ENCODE peak calls at places on chromosomes 12 and 14, in ten cellular contexts. One of them, this sample, is unnamed.

GRCh38 chr12:9851050-9851449 is 18.1 kb downstream of the CLEC2B start:
- DNase-seq in RWPE2: no peak
- DNase-seq in SW480: no peak
- DNase-seq in mesenteric fat pad: no peak
- DNase-seq in astrocyte: no peak
- DNase-seq in left colon: no peak
- DNase-seq in EL: no peak
- DNase-seq in stimulated activated CD8-positive, alpha-beta memory T cell treated with anti-CD3 and anti-CD28 coated beads, Interleukin-12 subunit alpha, Interleukin-12 subunit beta, amount 100 ng/mL, for 1 hour: no peak
- DNase-seq in D341Med: no peak
- DNase-seq in neuronal stem cell: no peak
- DNase-seq in this sample: no peak

GRCh38 chr12:51218607-51219161 is 822 bp upstream of the POU6F1 start:
- DNase-seq in RWPE2: no peak
- DNase-seq in SW480: peak; percentile 61
- DNase-seq in mesenteric fat pad: peak; percentile 75
- DNase-seq in astrocyte: no peak
- DNase-seq in left colon: peak; percentile 32
- DNase-seq in EL: no peak
- DNase-seq in stimulated activated CD8-positive, alpha-beta memory T cell treated with anti-CD3 and anti-CD28 coated beads, Interleukin-12 subunit alpha, Interleukin-12 subunit beta, amount 100 ng/mL, for 1 hour: no peak
- DNase-seq in D341Med: no peak
- DNase-seq in neuronal stem cell: no peak
- DNase-seq in this sample: no peak

GRCh38 chr12:113853491-113853890 is 112.6 kb downstream of the RBM19 start:
- DNase-seq in RWPE2: no peak
- DNase-seq in SW480: no peak
- DNase-seq in mesenteric fat pad: no peak
- DNase-seq in astrocyte: no peak
- DNase-seq in left colon: no peak
- DNase-seq in EL: no peak
- DNase-seq in stimulated activated CD8-positive, alpha-beta memory T cell treated with anti-CD3 and anti-CD28 coated beads, Interleukin-12 subunit alpha, Interleukin-12 subunit beta, amount 100 ng/mL, for 1 hour: no peak
- DNase-seq in D341Med: no peak
- DNase-seq in neuronal stem cell: no peak
- DNase-seq in this sample: no peak

GRCh38 chr12:48782457-48783395 is 6.2 kb downstream of the ADCY6 start:
- DNase-seq in RWPE2: no peak
- DNase-seq in SW480: no peak
- DNase-seq in mesenteric fat pad: no peak
- DNase-seq in astrocyte: no peak
- DNase-seq in left colon: no peak
- DNase-seq in EL: no peak
- DNase-seq in stimulated activated CD8-positive, alpha-beta memory T cell treated with anti-CD3 and anti-CD28 coated beads, Interleukin-12 subunit alpha, Interleukin-12 subunit beta, amount 100 ng/mL, for 1 hour: no peak
- DNase-seq in D341Med: no peak
- DNase-seq in neuronal stem cell: no peak
- DNase-seq in this sample: no peak

GRCh38 chr14:58746261-58746660 is 108.5 kb downstream of the DACT1 start:
- DNase-seq in RWPE2: no peak
- DNase-seq in SW480: peak; percentile 72
- DNase-seq in mesenteric fat pad: no peak
- DNase-seq in astrocyte: peak; percentile 92
- DNase-seq in left colon: no peak
- DNase-seq in EL: peak; percentile 87
- DNase-seq in stimulated activated CD8-positive, alpha-beta memory T cell treated with anti-CD3 and anti-CD28 coated beads, Interleukin-12 subunit alpha, Interleukin-12 subunit beta, amount 100 ng/mL, for 1 hour: no peak
- DNase-seq in D341Med: no peak
- DNase-seq in neuronal stem cell: no peak
- DNase-seq in this sample: no peak

GRCh38 chr14:99195602-99196309 is 76.2 kb downstream of the BCL11B start:
- DNase-seq in RWPE2: no peak
- DNase-seq in SW480: no peak
- DNase-seq in mesenteric fat pad: no peak
- DNase-seq in astrocyte: peak; percentile 48
- DNase-seq in left colon: no peak
- DNase-seq in EL: no peak
- DNase-seq in stimulated activated CD8-positive, alpha-beta memory T cell treated with anti-CD3 and anti-CD28 coated beads, Interleukin-12 subunit alpha, Interleukin-12 subunit beta, amount 100 ng/mL, for 1 hour: no peak
- DNase-seq in D341Med: no peak
- DNase-seq in neuronal stem cell: no peak
- DNase-seq in this sample: no peak

GRCh38 chr14:65098586-65098985 is 3.7 kb downstream of the MAX start:
- DNase-seq in RWPE2: no peak
- DNase-seq in SW480: no peak
- DNase-seq in mesenteric fat pad: no peak
- DNase-seq in astrocyte: no peak
- DNase-seq in left colon: no peak
- DNase-seq in EL: peak; percentile 21
- DNase-seq in stimulated activated CD8-positive, alpha-beta memory T cell treated with anti-CD3 and anti-CD28 coated beads, Interleukin-12 subunit alpha, Interleukin-12 subunit beta, amount 100 ng/mL, for 1 hour: no peak
- DNase-seq in D341Med: no peak
- DNase-seq in neuronal stem cell: no peak
- DNase-seq in this sample: no peak

GRCh38 chr14:21476526-21476924 is 234 bp downstream of the RAB2B start:
- DNase-seq in RWPE2: peak; percentile 92
- DNase-seq in SW480: no peak
- DNase-seq in mesenteric fat pad: peak; percentile 95
- DNase-seq in astrocyte: peak; percentile 42
- DNase-seq in left colon: peak; percentile 96
- DNase-seq in EL: no peak
- DNase-seq in stimulated activated CD8-positive, alpha-beta memory T cell treated with anti-CD3 and anti-CD28 coated beads, Interleukin-12 subunit alpha, Interleukin-12 subunit beta, amount 100 ng/mL, for 1 hour: peak; percentile 74
- DNase-seq in D341Med: peak; percentile 86
- DNase-seq in neuronal stem cell: no peak
- DNase-seq in this sample: peak; percentile 94

GRCh38 chr12:70365398-70365647 is 767 bp upstream of the KCNMB4 start:
- DNase-seq in RWPE2: no peak
- DNase-seq in SW480: no peak
- DNase-seq in mesenteric fat pad: no peak
- DNase-seq in astrocyte: no peak
- DNase-seq in left colon: no peak
- DNase-seq in EL: no peak
- DNase-seq in stimulated activated CD8-positive, alpha-beta memory T cell treated with anti-CD3 and anti-CD28 coated beads, Interleukin-12 subunit alpha, Interleukin-12 subunit beta, amount 100 ng/mL, for 1 hour: no peak
- DNase-seq in D341Med: no peak
- DNase-seq in neuronal stem cell: no peak
- DNase-seq in this sample: no peak

GRCh38 chr14:24938593-24938992 is 111.4 kb downstream of the STXBP6 start:
- DNase-seq in RWPE2: no peak
- DNase-seq in SW480: no peak
- DNase-seq in mesenteric fat pad: no peak
- DNase-seq in astrocyte: peak; percentile 54
- DNase-seq in left colon: no peak
- DNase-seq in EL: peak; percentile 41
- DNase-seq in stimulated activated CD8-positive, alpha-beta memory T cell treated with anti-CD3 and anti-CD28 coated beads, Interleukin-12 subunit alpha, Interleukin-12 subunit beta, amount 100 ng/mL, for 1 hour: no peak
- DNase-seq in D341Med: no peak
- DNase-seq in neuronal stem cell: no peak
- DNase-seq in this sample: no peak

GRCh38 chr12:52794479-52795331 is 1.2 kb downstream of the KRT3 start:
- DNase-seq in RWPE2: no peak
- DNase-seq in SW480: peak; percentile 80
- DNase-seq in mesenteric fat pad: no peak
- DNase-seq in astrocyte: peak; percentile 73
- DNase-seq in left colon: no peak
- DNase-seq in EL: peak; percentile 65
- DNase-seq in stimulated activated CD8-positive, alpha-beta memory T cell treated with anti-CD3 and anti-CD28 coated beads, Interleukin-12 subunit alpha, Interleukin-12 subunit beta, amount 100 ng/mL, for 1 hour: no peak
- DNase-seq in D341Med: no peak
- DNase-seq in neuronal stem cell: no peak
- DNase-seq in this sample: no peak

GRCh38 chr12:56682323-56682722 is 5.8 kb downstream of the PTGES3 start:
- DNase-seq in RWPE2: no peak
- DNase-seq in SW480: no peak
- DNase-seq in mesenteric fat pad: peak; percentile 8
- DNase-seq in astrocyte: no peak
- DNase-seq in left colon: no peak
- DNase-seq in EL: no peak
- DNase-seq in stimulated activated CD8-positive, alpha-beta memory T cell treated with anti-CD3 and anti-CD28 coated beads, Interleukin-12 subunit alpha, Interleukin-12 subunit beta, amount 100 ng/mL, for 1 hour: no peak
- DNase-seq in D341Med: no peak
- DNase-seq in neuronal stem cell: no peak
- DNase-seq in this sample: no peak

GRCh38 chr14:80787876-80788275 is 153.7 kb downstream of the CEP128 start:
- DNase-seq in RWPE2: no peak
- DNase-seq in SW480: no peak
- DNase-seq in mesenteric fat pad: no peak
- DNase-seq in astrocyte: no peak
- DNase-seq in left colon: no peak
- DNase-seq in EL: peak; percentile 42
- DNase-seq in stimulated activated CD8-positive, alpha-beta memory T cell treated with anti-CD3 and anti-CD28 coated beads, Interleukin-12 subunit alpha, Interleukin-12 subunit beta, amount 100 ng/mL, for 1 hour: no peak
- DNase-seq in D341Med: no peak
- DNase-seq in neuronal stem cell: no peak
- DNase-seq in this sample: no peak

GRCh38 chr12:111645433-111645832 is 40.3 kb downstream of the BRAP start:
- DNase-seq in RWPE2: no peak
- DNase-seq in SW480: peak; percentile 35
- DNase-seq in mesenteric fat pad: no peak
- DNase-seq in astrocyte: peak; percentile 87
- DNase-seq in left colon: no peak
- DNase-seq in EL: peak; percentile 63
- DNase-seq in stimulated activated CD8-positive, alpha-beta memory T cell treated with anti-CD3 and anti-CD28 coated beads, Interleukin-12 subunit alpha, Interleukin-12 subunit beta, amount 100 ng/mL, for 1 hour: no peak
- DNase-seq in D341Med: no peak
- DNase-seq in neuronal stem cell: no peak
- DNase-seq in this sample: no peak

GRCh38 chr12:100733817-100734593 is 60.6 kb upstream of the ANO4 start:
- DNase-seq in RWPE2: no peak
- DNase-seq in SW480: peak; percentile 53
- DNase-seq in mesenteric fat pad: no peak
- DNase-seq in astrocyte: no peak
- DNase-seq in left colon: no peak
- DNase-seq in EL: peak; percentile 48
- DNase-seq in stimulated activated CD8-positive, alpha-beta memory T cell treated with anti-CD3 and anti-CD28 coated beads, Interleukin-12 subunit alpha, Interleukin-12 subunit beta, amount 100 ng/mL, for 1 hour: no peak
- DNase-seq in D341Med: peak; percentile 38
- DNase-seq in neuronal stem cell: no peak
- DNase-seq in this sample: no peak